ENCODE peak calls at places on chromosome 17, in six cellular contexts. E is GM23248, V is transverse colon, P is H9, F is lower lobe of right lung, I is prostate gland. Q is an unnamed sample.

GRCh38 chr17:16455997-16456769 is 35.8 kb downstream of the LRRC75A start:
- DNase-seq in F (no peak), E (no peak), P (no peak), V (no peak), I (no peak), Q (no peak)

GRCh38 chr17:58394534-58395223 is 22.7 kb downstream of the RNF43 start:
- DNase-seq in V (no peak), P (no peak), I (no peak), F (no peak), E (no peak), Q (no peak)

GRCh38 chr17:11608396-11608795 is 10.1 kb downstream of the DNAH9 start:
- DNase-seq in E (peak; percentile 1), V (peak; percentile 62), I (peak; percentile 79), F (no peak), P (no peak), Q (no peak)

GRCh38 chr17:36142806-36143205 is 33.6 kb downstream of the TBC1D3B start:
- DNase-seq in I (no peak), P (no peak), F (no peak), E (no peak), V (no peak), Q (no peak)

GRCh38 chr17:77861133-77861695 is 97.3 kb upstream of the TNRC6C start:
- DNase-seq in E (no peak), V (no peak), F (no peak), P (no peak), I (no peak), Q (no peak)

GRCh38 chr17:8151641-8152111 is 528 bp downstream of the PER1 start:
- DNase-seq in E (peak; percentile 93), P (peak; percentile 56), I (peak; percentile 83), V (peak; percentile 91), F (peak; percentile 94), Q (no peak)

GRCh38 chr17:81898029-81898866 is 3.8 kb upstream of the NPB start:
- DNase-seq in V (no peak), P (no peak), I (no peak), F (no peak), E (peak; percentile 99), Q (peak; percentile 39)

GRCh38 chr17:49015924-49016774 is 19.0 kb downstream of the IGF2BP1 start:
- DNase-seq in P (peak; percentile 23), V (no peak), E (peak; percentile 47), I (no peak), F (no peak), Q (no peak)

GRCh38 chr17:15900871-15901270 is 44.1 kb upstream of the ADORA2B start:
- DNase-seq in I (no peak), P (no peak), E (no peak), V (no peak), F (no peak), Q (no peak)

GRCh38 chr17:76529224-76529642 is 8.3 kb downstream of the CYGB start:
- DNase-seq in I (peak; percentile 67), E (peak; percentile 96), F (peak; percentile 80), P (no peak), V (peak; percentile 66), Q (no peak)

GRCh38 chr17:30920683-30921543 is 832 bp upstream of the ADAP2 start:
- DNase-seq in V (no peak), P (no peak), I (no peak), E (peak; percentile 14), F (no peak), Q (peak; percentile 20)

GRCh38 chr17:21295036-21295952 is 10.8 kb downstream of the MAP2K3 start:
- DNase-seq in I (no peak), P (no peak), E (peak; percentile 50), V (peak; percentile 55), F (no peak), Q (no peak)

GRCh38 chr17:52828621-52829020 is 670.1 kb upstream of the CA10 start:
- DNase-seq in F (no peak), E (no peak), I (no peak), P (no peak), V (no peak), Q (no peak)

GRCh38 chr17:82884341-82884871 is 44.6 kb upstream of the ZNF750 start:
- DNase-seq in F (no peak), P (no peak), I (no peak), V (no peak), E (no peak), Q (no peak)

GRCh38 chr17:83200231-83200699 is 120.9 kb downstream of the METRNL start:
- DNase-seq in F (peak; percentile 86), P (no peak), V (peak; percentile 63), E (peak; percentile 98), I (peak; percentile 51), Q (no peak)

GRCh38 chr17:45131616-45132301 is 556 bp downstream of the PLCD3 start:
- DNase-seq in V (peak; percentile 68), F (peak; percentile 68), E (peak; percentile 56), P (peak; percentile 85), I (no peak), Q (no peak)

GRCh38 chr17:5133311-5133710 is 17.5 kb downstream of the USP6 start:
- DNase-seq in P (no peak), V (no peak), E (no peak), I (peak; percentile 3), F (no peak), Q (no peak)

GRCh38 chr17:72563952-72564351 is 443.1 kb downstream of the SOX9 start:
- DNase-seq in I (no peak), V (no peak), E (no peak), P (no peak), F (no peak), Q (no peak)

GRCh38 chr17:71528210-71528609 is 592.6 kb upstream of the SOX9 start:
- DNase-seq in I (no peak), P (no peak), E (no peak), F (no peak), V (no peak), Q (no peak)

GRCh38 chr17:50045154-50045553 is 10.8 kb upstream of the ITGA3 start:
- DNase-seq in I (no peak), V (no peak), E (no peak), P (no peak), F (no peak), Q (no peak)

GRCh38 chr17:38861399-38861843 is 7.9 kb upstream of the RPL23 start:
- DNase-seq in V (no peak), I (no peak), F (no peak), P (peak; percentile 75), E (no peak), Q (no peak)

GRCh38 chr17:73232587-73233373 is 28.9 kb downstream of the CPSF4L start:
- DNase-seq in I (peak; percentile 21), F (peak; percentile 61), E (peak; percentile 67), P (no peak), V (peak; percentile 48), Q (no peak)

GRCh38 chr17:29195465-29196081 is 15.4 kb upstream of the MYO18A start:
- DNase-seq in F (peak; percentile 60), E (peak; percentile 26), P (no peak), I (no peak), V (no peak), Q (no peak)

GRCh38 chr17:45451131-45451530 is 18.5 kb upstream of the ARHGAP27 start:
- DNase-seq in F (no peak), I (no peak), V (no peak), P (peak; percentile 58), E (no peak), Q (no peak)

GRCh38 chr17:74140282-74140681 is 63.2 kb upstream of the RPL38 start:
- DNase-seq in V (no peak), P (no peak), F (no peak), I (no peak), E (no peak), Q (no peak)

GRCh38 chr17:50619489-50619888 is 15.2 kb upstream of the ABCC3 start:
- DNase-seq in P (no peak), V (no peak), E (no peak), F (no peak), I (no peak), Q (no peak)

GRCh38 chr17:75228847-75229246 is 23.4 kb downstream of the NUP85 start:
- DNase-seq in I (no peak), E (no peak), F (peak; percentile 63), V (no peak), P (no peak), Q (no peak)
- H3K27ac ChIP-seq in I (peak overlapping the region; percentile 80), E (no peak overlapping the region), F (peak overlapping the region; percentile 75), V (peak overlapping the region; percentile 33), P (no peak overlapping the region), Q (no peak overlapping the region)

GRCh38 chr17:17812211-17813054 is 24.4 kb downstream of the SREBF1 start:
- DNase-seq in I (peak; percentile 62), V (peak; percentile 74), P (peak; percentile 94), F (peak; percentile 85), E (peak; percentile 66), Q (no peak)
- H3K27ac ChIP-seq in I (peak overlapping the region; percentile 94), V (peak overlapping the region; percentile 48), P (no peak overlapping the region), F (peak overlapping the region; percentile 49), E (no peak overlapping the region), Q (peak overlapping the region; percentile 23)

GRCh38 chr17:64005734-64006167 is 7.6 kb downstream of the PRR29 start:
- DNase-seq in F (peak; percentile 64), P (peak; percentile 27), I (no peak), V (peak; percentile 33), E (peak; percentile 30), Q (no peak)
- H3K27ac ChIP-seq in F (peak overlapping the region; percentile 77), P (no peak overlapping the region), I (no peak overlapping the region), V (peak overlapping the region; percentile 2), E (no peak overlapping the region), Q (no peak overlapping the region)

GRCh38 chr17:44088254-44088653 is 17.7 kb downstream of the G6PC3 start:
- DNase-seq in E (no peak), V (no peak), I (no peak), F (no peak), P (no peak), Q (no peak)

GRCh38 chr17:44087319-44087718 is 16.8 kb downstream of the G6PC3 start:
- DNase-seq in P (peak; percentile 67), V (no peak), E (no peak), F (no peak), I (no peak), Q (no peak)

GRCh38 chr17:44084131-44084538 is 13.6 kb downstream of the G6PC3 start:
- DNase-seq in P (peak; percentile 78), E (peak; percentile 47), V (no peak), F (no peak), I (no peak), Q (no peak)

GRCh38 chr17:44084921-44085320 is 14.4 kb downstream of the G6PC3 start:
- DNase-seq in V (no peak), F (no peak), I (no peak), P (no peak), E (no peak), Q (no peak)

DNA sequence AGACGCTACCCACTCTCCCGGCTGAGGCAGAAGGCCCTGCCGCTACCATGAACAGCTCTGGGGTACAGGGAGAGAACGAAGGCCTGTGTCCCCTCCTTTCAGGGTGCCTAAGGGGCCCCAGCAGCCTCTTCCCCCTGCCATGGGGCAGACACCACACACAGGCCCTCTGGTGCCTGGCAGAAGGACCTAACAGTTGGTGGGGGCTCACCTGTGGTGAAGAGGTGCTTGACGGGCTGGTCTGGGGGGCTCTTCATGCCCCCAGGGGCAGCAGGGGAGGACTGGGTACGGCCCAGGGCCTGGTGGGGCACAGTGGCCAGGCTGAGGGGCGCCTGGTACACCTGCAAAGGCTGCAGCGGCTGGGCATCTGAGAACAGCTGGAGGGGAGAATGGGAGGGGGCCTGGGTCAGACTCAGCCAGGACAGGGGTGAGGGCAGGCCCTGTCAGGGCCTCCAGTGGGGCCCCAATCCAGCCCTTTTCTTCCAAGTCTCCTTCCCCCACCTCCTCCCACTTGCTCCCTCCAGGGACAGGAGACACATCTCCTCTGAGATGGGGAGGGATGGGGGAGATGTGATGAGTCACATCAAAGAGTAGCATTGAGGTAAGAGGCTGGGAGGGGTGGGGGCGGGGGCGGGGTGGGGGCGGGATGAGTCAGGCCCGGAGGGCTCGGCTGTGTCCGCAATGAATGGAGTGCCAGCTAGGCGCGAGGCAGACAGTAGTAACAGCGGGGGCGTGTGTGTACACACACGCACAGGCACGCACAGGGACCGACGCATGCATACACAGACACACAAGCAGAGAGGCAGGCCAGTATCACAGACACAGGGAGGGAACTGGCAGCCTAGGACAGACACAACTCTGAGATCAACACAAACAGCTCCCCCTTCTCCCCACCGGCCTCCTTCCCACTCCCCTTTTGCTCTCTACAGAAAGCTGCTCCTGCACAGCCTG is 16.1 kb downstream of the G6PC3 start:
- DNase-seq in P (peak; percentile 89), V (no peak), I (no peak), E (peak; percentile 99), F (no peak), Q (peak; percentile 89)
- H3K27ac ChIP-seq in P (no peak overlapping the region), V (peak overlapping the region; percentile 35), I (peak overlapping the region; percentile 27), E (peak overlapping the region; percentile 91), F (no peak overlapping the region), Q (no peak overlapping the region)